ENCODE peak calls at places on chromosomes 13 and 19, in nine cellular contexts. N is A549, K is kidney, E is AG09309, T is coronary artery, B is pancreas, Q is GM12865, V is GM23338, S is mucosa of descending colon. U is an unnamed sample.

GRCh38 chr19:54172764-54173699 is at the start of gene TMC4:
- DNase-seq in K (peak; percentile 88), T (no peak), E (no peak), S (peak; percentile 86), B (peak; percentile 83), V (peak; percentile 97), Q (no peak), N (no peak), U (no peak)

GRCh38 chr13:75271851-75272250 is 210.1 kb downstream of the TBC1D4 start:
- DNase-seq in Q (no peak), N (no peak), E (no peak), T (no peak), V (no peak), B (no peak), K (no peak), S (no peak), U (no peak)

GRCh38 chr13:110520431-110521295 is 40.9 kb downstream of the RAB20 start:
- DNase-seq in Q (no peak), B (peak; percentile 60), E (peak; percentile 51), S (peak; percentile 84), T (peak; percentile 97), K (peak; percentile 89), N (no peak), V (no peak), U (peak; percentile 54)

GRCh38 chr19:2887391-2887914 is 13.3 kb upstream of the ZNF57 start:
- DNase-seq in Q (peak; percentile 80), S (no peak), N (peak; percentile 46), E (peak; percentile 37), K (no peak), T (no peak), V (peak; percentile 90), B (no peak), U (peak; percentile 29)

GRCh38 chr19:3250675-3251074 is 26.2 kb downstream of the CELF5 start:
- DNase-seq in V (peak; percentile 62), S (no peak), B (no peak), T (no peak), K (no peak), Q (peak; percentile 43), E (no peak), N (no peak), U (no peak)

GRCh38 chr19:16315825-16316505 is 8.7 kb upstream of the KLF2 start:
- DNase-seq in B (no peak), T (peak; percentile 90), N (no peak), K (peak; percentile 80), V (no peak), E (peak; percentile 98), S (no peak), Q (no peak), U (no peak)

GRCh38 chr13:36275190-36276002 is 22.2 kb downstream of the CCDC169 start:
- DNase-seq in V (peak; percentile 85), B (no peak), K (no peak), T (no peak), Q (peak; percentile 59), E (peak; percentile 35), N (peak; percentile 3), S (no peak), U (no peak)

GRCh38 chr13:51066091-51066831 is 44.8 kb downstream of the C13orf42 start:
- DNase-seq in Q (peak; percentile 17), S (no peak), V (peak; percentile 25), B (no peak), E (no peak), T (no peak), N (no peak), K (peak; percentile 44), U (peak; percentile 4)

GRCh38 chr13:48210178-48210577 is 22.8 kb upstream of the ITM2B start:
- DNase-seq in N (peak; percentile 8), K (no peak), S (no peak), T (no peak), E (peak; percentile 78), B (no peak), Q (peak; percentile 44), V (no peak), U (peak; percentile 97)

GRCh38 chr19:1038995-1039645 is 787 bp upstream of the ABCA7 start:
- DNase-seq in T (no peak), S (peak; percentile 63), Q (peak; percentile 46), N (no peak), E (no peak), B (no peak), V (peak; percentile 52), K (no peak), U (no peak)

GRCh38 chr19:44260695-44261446 is 1.2 kb downstream of the ZNF233 start:
- DNase-seq in S (no peak), T (no peak), K (no peak), N (no peak), E (no peak), V (no peak), B (no peak), Q (no peak), U (no peak)

GRCh38 chr19:33270769-33271168 is 31.6 kb downstream of the CEBPA start:
- DNase-seq in N (no peak), Q (no peak), B (no peak), S (no peak), K (no peak), E (no peak), T (no peak), V (no peak), U (no peak)

GRCh38 chr19:33273065-33273736 is 29.1 kb downstream of the CEBPA start:
- DNase-seq in K (peak; percentile 72), T (no peak), E (no peak), Q (no peak), V (no peak), B (no peak), N (no peak), S (peak; percentile 58), U (no peak)

GRCh38 chr19:33269016-33269415 is 33.3 kb downstream of the CEBPA start:
- DNase-seq in K (peak; percentile 36), Q (no peak), T (no peak), B (no peak), S (no peak), N (no peak), V (no peak), E (no peak), U (no peak)

GRCh38 chr19:33273881-33274662 is 28.3 kb downstream of the CEBPA start:
- DNase-seq in K (peak; percentile 66), S (peak; percentile 78), Q (peak; percentile 27), V (no peak), N (no peak), T (no peak), B (no peak), E (peak; percentile 92), U (peak; percentile 15)

GRCh38 chr19:33271246-33272021 is 30.9 kb downstream of the CEBPA start:
- DNase-seq in S (peak; percentile 37), K (peak; percentile 56), B (no peak), E (no peak), T (no peak), N (no peak), V (no peak), Q (no peak), U (no peak)
- H3K4me3 ChIP-seq in S (no peak overlapping the region), K (no peak overlapping the region), B (no peak overlapping the region), E (no peak overlapping the region), T (no peak overlapping the region), N (no peak overlapping the region), V (no peak overlapping the region), Q (no peak overlapping the region), U (no peak overlapping the region)

GRCh38 chr19:17854061-17854460 is 5.6 kb upstream of the RPL18A start:
- DNase-seq in V (peak; percentile 8), E (no peak), S (no peak), N (no peak), Q (no peak), T (no peak), K (no peak), B (no peak), U (no peak)
- TF ChIP-seq CTCF in V (no peak), E (no peak), S (no peak), N (no peak), Q (no peak), T (no peak), K (no peak), B (no peak), U (no peak)

GRCh38 chr19:48615145-48616040 is 517 bp upstream of the FAM83E start:
- DNase-seq in B (no peak), V (peak; percentile 93), Q (no peak), E (no peak), N (no peak), T (no peak), K (no peak), S (peak; percentile 60), U (no peak)
- H3K4me3 ChIP-seq in B (no peak overlapping the region), V (peak overlapping the region; percentile 49), Q (no peak overlapping the region), E (no peak overlapping the region), N (no peak overlapping the region), T (no peak overlapping the region), K (no peak overlapping the region), S (peak overlapping the region; percentile 21), U (no peak overlapping the region)

DNA sequence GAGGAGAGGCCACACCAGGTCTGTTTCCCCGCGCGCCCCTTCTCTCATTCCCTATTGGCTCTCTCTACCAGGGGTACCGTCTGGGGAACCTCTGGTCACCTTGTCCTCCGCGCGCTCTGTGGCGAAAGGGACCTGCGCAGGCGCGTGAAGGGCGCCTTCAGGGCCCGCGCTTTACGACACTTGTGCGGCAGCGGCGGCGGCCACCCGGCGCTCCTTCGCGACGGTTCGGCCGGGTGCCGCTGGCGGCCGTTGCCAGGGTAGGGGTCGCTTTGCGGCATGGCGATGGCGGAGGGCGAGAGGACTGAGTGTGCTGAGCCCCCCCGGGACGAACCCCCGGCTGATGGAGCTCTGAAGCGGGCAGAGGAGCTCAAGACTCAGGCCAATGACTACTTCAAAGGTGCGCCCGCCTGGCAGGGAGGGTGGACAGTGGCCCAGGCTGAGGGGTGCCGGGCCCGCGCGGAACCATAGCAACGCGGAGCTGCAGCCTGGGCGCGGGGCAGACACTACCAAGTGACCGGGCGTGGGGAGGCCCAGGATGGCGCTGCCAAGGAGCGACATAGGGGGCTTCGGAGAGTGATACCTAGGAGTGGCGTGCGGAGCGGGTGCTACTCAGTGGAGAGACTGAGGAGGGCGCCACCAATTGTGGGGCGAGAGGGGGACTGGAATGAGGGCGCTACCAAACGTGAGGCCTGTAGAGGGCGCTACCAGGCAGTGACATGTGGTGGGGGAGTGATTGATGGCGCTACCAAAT is at the start of gene PPP5C:
- DNase-seq in K (peak; percentile 96), B (peak; percentile 96), Q (peak; percentile 97), V (peak; percentile 97), E (peak; percentile 51), S (peak; percentile 95), N (peak; percentile 100), T (peak; percentile 93), U (peak; percentile 16)
- TF ChIP-seq CTCF in K (peak; percentile 63), B (peak; percentile 44), Q (peak; percentile 99), V (peak; percentile 96), E (peak; percentile 94), S (peak; percentile 63), N (peak; percentile 96), T (peak; percentile 81), U (peak; percentile 97)

GRCh38 chr19:52991484-52991883 is 22.2 kb upstream of the ERVV-1 start:
- DNase-seq in B (no peak), N (no peak), V (no peak), T (no peak), Q (no peak), K (no peak), S (no peak), E (peak; percentile 2), U (no peak)
- H3K4me3 ChIP-seq in B (no peak overlapping the region), N (no peak overlapping the region), V (no peak overlapping the region), T (no peak overlapping the region), Q (no peak overlapping the region), K (no peak overlapping the region), S (no peak overlapping the region), E (no peak overlapping the region), U (no peak overlapping the region)